ENCODE peak calls at places on chromosomes 11 and 22, in eight cellular contexts. U is pancreas, Q is D721Med, X is HFFc6, F is stomach, E is suprapubic skin, S is Calu3, V is endothelial cell. W is an unnamed sample.

GRCh38 chr11:64553554-64554201 is 37.3 kb upstream of the SLC22A12 start:
- DNase-seq in X (peak), Q (peak), S (peak), E (peak), F (peak), U (peak), V (peak), W (no peak)

GRCh38 chr11:68216171-68216938 is 3.3 kb upstream of the KMT5B start:
- DNase-seq in E (no peak), F (peak), S (peak), Q (no peak), X (no peak), V (no peak), U (peak), W (no peak)

GRCh38 chr11:79062814-79063762 is 377.7 kb downstream of the TENM4 start:
- DNase-seq in E (no peak), F (no peak), U (peak), Q (no peak), X (no peak), V (peak), S (peak), W (no peak)

GRCh38 chr22:39712938-39713525 is 142.5 kb downstream of the CACNA1I start:
- DNase-seq in V (no peak), F (no peak), X (no peak), Q (no peak), E (no peak), S (no peak), U (no peak), W (no peak)

GRCh38 chr11:2975594-2975993 is 16.5 kb downstream of the NAP1L4 start:
- DNase-seq in F (peak), V (no peak), U (no peak), Q (no peak), E (no peak), S (peak), X (peak), W (no peak)

GRCh38 chr11:96097844-96098421 is 174.0 kb upstream of the MTMR2 start:
- DNase-seq in Q (no peak), F (no peak), V (no peak), E (no peak), X (no peak), S (no peak), U (no peak), W (no peak)

GRCh38 chr22:48488611-48489456 is 1338.8 kb downstream of the BRD1 start:
- DNase-seq in F (no peak), Q (no peak), S (no peak), E (peak), V (peak), X (no peak), U (no peak), W (peak)

GRCh38 chr22:29689201-29689871 is 30.5 kb upstream of the CABP7 start:
- DNase-seq in X (no peak), F (no peak), E (no peak), Q (no peak), V (no peak), S (no peak), U (no peak), W (no peak)

GRCh38 chr11:70077411-70078094 is 564 bp upstream of the ANO1 start:
- DNase-seq in F (no peak), E (no peak), Q (no peak), U (no peak), S (no peak), V (no peak), X (no peak), W (no peak)

GRCh38 chr22:19874307-19875060 is 19.8 kb upstream of the GNB1L start:
- DNase-seq in V (no peak), S (no peak), Q (no peak), U (no peak), E (peak), F (peak), X (no peak), W (peak)

GRCh38 chr11:65420506-65421203 is 1.9 kb upstream of the NEAT1 start:
- DNase-seq in V (no peak), Q (no peak), F (peak), X (no peak), E (no peak), S (no peak), U (no peak), W (no peak)

GRCh38 chr11:70481625-70482528 is 83.5 kb downstream of the CTTN start:
- DNase-seq in U (no peak), X (peak), E (no peak), S (peak), Q (no peak), V (no peak), F (peak), W (no peak)

GRCh38 chr22:40463727-40464126 is 93.3 kb downstream of the SGSM3 start:
- DNase-seq in Q (no peak), F (no peak), E (no peak), X (no peak), U (no peak), V (no peak), S (no peak), W (no peak)

GRCh38 chr11:113267536-113267935 is 46.8 kb upstream of the TTC12 start:
- DNase-seq in S (no peak), X (no peak), E (no peak), F (no peak), Q (no peak), V (no peak), U (no peak), W (no peak)

GRCh38 chr11:209275-210121 is 2.0 kb downstream of the RIC8A start:
- DNase-seq in V (no peak), F (peak), Q (no peak), E (peak), U (no peak), X (no peak), S (no peak), W (no peak)

GRCh38 chr11:124748481-124749338 is 3.3 kb downstream of the VSIG2 start:
- DNase-seq in E (no peak), X (peak), S (no peak), V (no peak), Q (no peak), U (no peak), F (no peak), W (no peak)

GRCh38 chr11:2431395-2431794 is 12.9 kb downstream of the TRPM5 start:
- DNase-seq in F (no peak), Q (no peak), S (no peak), U (no peak), V (no peak), X (no peak), E (no peak), W (no peak)

DNA sequence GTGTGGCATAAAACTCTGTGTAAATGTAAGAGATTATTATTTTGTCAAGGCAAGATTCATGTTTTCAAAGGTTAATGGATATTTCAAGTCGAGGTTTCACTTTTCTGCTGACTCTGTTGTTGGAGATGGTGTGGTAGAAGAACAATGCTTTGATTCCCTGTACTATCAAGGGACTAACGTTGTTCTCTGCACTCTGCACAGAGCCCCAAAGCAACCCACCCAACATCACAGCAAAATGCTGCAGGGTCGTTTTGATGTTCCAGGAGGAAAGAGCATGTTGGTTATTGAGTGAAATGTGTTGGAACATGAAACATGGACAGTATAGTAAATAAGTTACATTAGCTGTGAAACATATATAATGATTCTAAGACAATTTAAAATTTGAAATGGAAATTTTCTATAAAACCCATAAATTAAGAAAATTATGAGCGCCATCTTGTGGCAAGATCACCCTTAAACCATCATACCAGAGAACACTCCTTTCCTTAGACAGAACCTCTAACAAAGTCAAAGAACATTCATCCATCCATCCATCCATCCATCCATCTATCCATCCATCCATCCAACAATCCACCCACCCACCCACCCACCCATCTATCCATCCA is 164.4 kb upstream of the ZBED5 start:
- DNase-seq in X (no peak), U (no peak), S (peak), Q (no peak), V (no peak), E (no peak), F (no peak), W (no peak)
- TF ChIP-seq CTCF in X (peak), U (peak), S (peak), Q (peak), V (peak), E (no peak), F (peak), W (peak)

DNA sequence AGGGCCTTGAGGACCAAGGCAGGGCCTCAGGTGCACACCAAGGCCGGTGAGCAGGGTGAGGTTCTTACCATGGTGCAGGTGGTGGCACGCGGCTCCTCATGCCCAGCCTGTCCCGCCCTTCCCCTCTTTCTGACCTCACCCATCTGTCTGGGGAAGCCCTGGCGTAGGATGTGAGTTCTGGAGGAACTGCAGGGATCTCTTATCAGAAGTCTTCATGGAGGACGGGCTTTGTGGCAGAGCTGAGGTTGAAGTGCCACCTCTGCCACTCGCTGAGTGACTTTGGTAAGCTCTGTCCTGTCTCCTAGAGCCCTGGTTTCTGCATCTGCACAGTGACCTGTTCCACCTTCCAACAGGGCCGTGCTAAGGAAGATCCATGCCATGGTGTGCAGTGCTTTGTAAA is 49.1 kb downstream of the LRRC32 start:
- DNase-seq in S (no peak), Q (no peak), F (no peak), X (no peak), U (no peak), E (peak), V (no peak), W (no peak)
- TF ChIP-seq CTCF in S (no peak), Q (no peak), F (no peak), X (no peak), U (no peak), E (no peak), V (no peak), W (no peak)

GRCh38 chr11:72353861-72354260 is 80.5 kb downstream of the CLPB start:
- DNase-seq in X (no peak), E (no peak), U (no peak), S (peak), F (peak), Q (no peak), V (peak), W (no peak)
- TF ChIP-seq CTCF in X (peak), E (no peak), U (no peak), S (peak), F (no peak), Q (peak), V (no peak), W (peak)

GRCh38 chr11:94077568-94078293 is 50.9 kb upstream of the PANX1 start:
- DNase-seq in U (no peak), V (no peak), Q (no peak), E (no peak), X (no peak), F (no peak), S (no peak), W (no peak)
- TF ChIP-seq CTCF in U (no peak), V (no peak), Q (no peak), E (no peak), X (no peak), F (no peak), S (no peak), W (no peak)

DNA sequence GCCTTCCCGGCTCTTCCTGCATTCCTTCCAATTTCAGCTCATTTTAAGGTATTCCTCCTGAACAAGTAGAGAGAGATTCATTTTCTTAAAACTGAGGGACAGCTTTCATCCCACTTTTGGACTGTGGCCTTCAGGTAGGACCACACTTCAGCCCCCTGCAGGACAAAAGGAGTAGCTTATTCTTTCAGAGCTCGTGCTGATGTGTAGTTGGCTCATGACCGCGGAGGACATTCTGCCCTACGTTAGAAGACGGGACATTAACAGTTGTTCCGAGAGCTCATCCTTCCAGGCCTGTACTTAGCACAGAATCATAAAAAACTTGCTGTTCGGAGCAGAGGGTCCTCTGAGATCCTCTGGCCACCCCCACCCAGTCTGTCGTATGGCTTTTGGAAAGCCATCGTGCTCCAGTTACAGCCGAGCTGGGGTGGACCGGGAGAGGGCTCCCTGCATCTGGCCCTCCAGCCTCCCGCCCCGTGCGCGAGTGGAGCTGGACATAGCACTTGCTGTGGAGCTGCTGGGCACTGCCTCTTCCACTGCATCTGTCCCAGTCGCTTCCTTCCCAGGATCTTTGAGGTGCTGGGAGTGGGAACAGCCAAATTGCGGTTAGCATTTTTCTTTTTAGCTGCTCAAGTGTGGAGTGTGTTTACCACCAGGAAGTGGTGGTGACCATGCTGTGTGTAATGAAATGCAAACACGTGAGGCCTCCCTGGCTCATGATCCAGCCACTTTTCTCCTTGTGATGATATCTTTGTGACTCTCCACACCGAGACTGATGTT is 250.3 kb downstream of the TBC1D22A start:
- DNase-seq in S (no peak), X (no peak), Q (no peak), U (no peak), F (no peak), V (no peak), E (no peak), W (no peak)
- TF ChIP-seq CTCF in S (no peak), X (peak), Q (no peak), U (no peak), F (no peak), V (peak), E (no peak), W (peak)